ENCODE peak calls at places on chromosomes 12 and 14, in six cellular contexts. I is stromal cell of bone marrow; B is psoas muscle; T is activated naive CD8-positive, alpha-beta T cell treated with anti-CD3 and anti-CD28 coated beads, Interleukin-2, amount 50 U/mL, for 16 hours; M is tibial nerve; W is activated CD4-positive, alpha-beta T cell treated with anti-CD3 and anti-CD28 coated beads, Interleukin-2, amount 50 U/mL, for 1 hour. O is an unnamed sample.

GRCh38 chr12:11652351-11653040 is 3.0 kb downstream of the ETV6 start:
- DNase-seq in B (no peak), W (no peak), T (no peak), I (no peak), M (no peak), O (no peak)

GRCh38 chr12:83784298-83784890 is 1097.7 kb downstream of the TMTC2 start:
- DNase-seq in I (no peak), T (no peak), M (no peak), W (no peak), B (no peak), O (no peak)

GRCh38 chr14:101098641-101099040 is 195.1 kb upstream of the RTL1 start:
- DNase-seq in I (no peak), W (no peak), M (no peak), B (no peak), T (no peak), O (no peak)

GRCh38 chr12:109218996-109219395 is 90.1 kb downstream of the FOXN4 start:
- DNase-seq in I (no peak), B (no peak), T (no peak), M (no peak), W (no peak), O (no peak)

GRCh38 chr12:75913502-75914110 is 118.0 kb downstream of the PHLDA1 start:
- DNase-seq in I (no peak), T (peak), W (no peak), B (no peak), M (no peak), O (no peak)

GRCh38 chr14:100294213-100294962 is 11.9 kb downstream of the SLC25A29 start:
- DNase-seq in W (no peak), I (no peak), M (no peak), T (no peak), B (peak), O (no peak)

GRCh38 chr14:104149617-104150141 is 11.3 kb downstream of the KIF26A start:
- DNase-seq in W (no peak), M (no peak), B (peak), I (no peak), T (no peak), O (no peak)

GRCh38 chr14:81211844-81212243 is 8.9 kb downstream of the GTF2A1 start:
- DNase-seq in M (no peak), W (peak), I (peak), T (no peak), B (peak), O (peak)

GRCh38 chr14:70113211-70113610 is 75.5 kb downstream of the SLC8A3 start:
- DNase-seq in M (no peak), T (no peak), I (no peak), B (no peak), W (no peak), O (no peak)

GRCh38 chr12:101924647-101925046 is 47.3 kb downstream of the DRAM1 start:
- DNase-seq in T (no peak), W (no peak), B (no peak), I (no peak), M (no peak), O (no peak)

GRCh38 chr14:58947816-58948440 is 240.5 kb upstream of the DAAM1 start:
- DNase-seq in W (no peak), I (no peak), B (no peak), M (no peak), T (no peak), O (no peak)

GRCh38 chr14:91473046-91473445 is 37.1 kb downstream of the PPP4R3A start:
- DNase-seq in B (no peak), I (no peak), T (no peak), W (no peak), M (no peak), O (no peak)

GRCh38 chr14:74502236-74503019 is 8.9 kb downstream of the ISCA2 start:
- DNase-seq in M (no peak), W (no peak), I (no peak), B (no peak), T (no peak), O (no peak)